ENCODE peak calls at places on chromosome 17, in ten cellular contexts. One of them, this sample, is unnamed.

GRCh38 chr17:80737106-80738019 is 192.7 kb downstream of the RPTOR start:
- DNase-seq in IMR-90: no peak
- DNase-seq in A549: no peak
- DNase-seq in adrenal gland: no peak
- DNase-seq in body of pancreas: no peak
- DNase-seq in transverse colon: peak; percentile 48
- DNase-seq in uterus: no peak
- DNase-seq in sigmoid colon: no peak
- DNase-seq in ovary: no peak
- DNase-seq in heart left ventricle: no peak
- DNase-seq in this sample: no peak

GRCh38 chr17:38871247-38871991 is 1.6 kb downstream of the LASP1 start:
- DNase-seq in IMR-90: peak; percentile 80
- DNase-seq in body of pancreas: peak; percentile 94
- DNase-seq in uterus: peak; percentile 79
- DNase-seq in A549: peak; percentile 92
- DNase-seq in adrenal gland: peak; percentile 86
- DNase-seq in ovary: peak; percentile 64
- DNase-seq in sigmoid colon: peak; percentile 82
- DNase-seq in transverse colon: peak; percentile 91
- DNase-seq in heart left ventricle: no peak
- DNase-seq in this sample: no peak

GRCh38 chr17:7019839-7020519 is 2.9 kb upstream of the BCL6B start:
- DNase-seq in sigmoid colon: peak; percentile 83
- DNase-seq in adrenal gland: peak; percentile 77
- DNase-seq in uterus: peak; percentile 76
- DNase-seq in IMR-90: peak; percentile 23
- DNase-seq in A549: peak; percentile 94
- DNase-seq in heart left ventricle: peak; percentile 66
- DNase-seq in transverse colon: peak; percentile 68
- DNase-seq in ovary: peak; percentile 81
- DNase-seq in body of pancreas: peak; percentile 74
- DNase-seq in this sample: peak; percentile 54

GRCh38 chr17:27733771-27734170 is 66.6 kb downstream of the NOS2 start:
- DNase-seq in IMR-90: peak; percentile 13
- DNase-seq in body of pancreas: no peak
- DNase-seq in sigmoid colon: no peak
- DNase-seq in ovary: no peak
- DNase-seq in transverse colon: no peak
- DNase-seq in heart left ventricle: no peak
- DNase-seq in A549: no peak
- DNase-seq in uterus: no peak
- DNase-seq in adrenal gland: no peak
- DNase-seq in this sample: no peak

GRCh38 chr17:44069974-44070454 is 521 bp upstream of the G6PC3 start:
- DNase-seq in body of pancreas: no peak
- DNase-seq in adrenal gland: no peak
- DNase-seq in sigmoid colon: no peak
- DNase-seq in A549: peak; percentile 66
- DNase-seq in IMR-90: no peak
- DNase-seq in uterus: no peak
- DNase-seq in heart left ventricle: no peak
- DNase-seq in transverse colon: no peak
- DNase-seq in ovary: no peak
- DNase-seq in this sample: no peak

GRCh38 chr17:81551458-81552243 is 502 bp downstream of the FAAP100 start:
- DNase-seq in transverse colon: peak; percentile 54
- DNase-seq in ovary: no peak
- DNase-seq in uterus: no peak
- DNase-seq in heart left ventricle: no peak
- DNase-seq in A549: no peak
- DNase-seq in body of pancreas: peak; percentile 51
- DNase-seq in sigmoid colon: no peak
- DNase-seq in IMR-90: peak; percentile 16
- DNase-seq in adrenal gland: no peak
- DNase-seq in this sample: no peak

GRCh38 chr17:6831662-6832263 is at the start of gene TEKT1:
- DNase-seq in uterus: peak; percentile 52
- DNase-seq in transverse colon: peak; percentile 65
- DNase-seq in IMR-90: peak; percentile 26
- DNase-seq in A549: peak; percentile 86
- DNase-seq in body of pancreas: peak; percentile 90
- DNase-seq in sigmoid colon: peak; percentile 73
- DNase-seq in ovary: peak; percentile 32
- DNase-seq in heart left ventricle: peak; percentile 69
- DNase-seq in adrenal gland: peak; percentile 81
- DNase-seq in this sample: no peak

GRCh38 chr17:34222732-34223486 is 32.2 kb upstream of the CCL2 start:
- DNase-seq in A549: no peak
- DNase-seq in body of pancreas: no peak
- DNase-seq in heart left ventricle: no peak
- DNase-seq in ovary: no peak
- DNase-seq in transverse colon: no peak
- DNase-seq in sigmoid colon: no peak
- DNase-seq in IMR-90: no peak
- DNase-seq in adrenal gland: no peak
- DNase-seq in uterus: no peak
- DNase-seq in this sample: no peak

GRCh38 chr17:82972836-82973372 is 106.5 kb upstream of the METRNL start:
- DNase-seq in IMR-90: no peak
- DNase-seq in body of pancreas: no peak
- DNase-seq in adrenal gland: no peak
- DNase-seq in uterus: no peak
- DNase-seq in A549: no peak
- DNase-seq in ovary: no peak
- DNase-seq in heart left ventricle: no peak
- DNase-seq in transverse colon: no peak
- DNase-seq in sigmoid colon: no peak
- DNase-seq in this sample: no peak

GRCh38 chr17:82974136-82974952 is 105.1 kb upstream of the METRNL start:
- DNase-seq in heart left ventricle: no peak
- DNase-seq in IMR-90: no peak
- DNase-seq in uterus: no peak
- DNase-seq in body of pancreas: peak; percentile 58
- DNase-seq in adrenal gland: no peak
- DNase-seq in transverse colon: no peak
- DNase-seq in sigmoid colon: no peak
- DNase-seq in A549: no peak
- DNase-seq in ovary: no peak
- DNase-seq in this sample: no peak

GRCh38 chr17:82973456-82974135 is 105.8 kb upstream of the METRNL start:
- DNase-seq in adrenal gland: no peak
- DNase-seq in body of pancreas: no peak
- DNase-seq in ovary: no peak
- DNase-seq in A549: no peak
- DNase-seq in sigmoid colon: no peak
- DNase-seq in IMR-90: no peak
- DNase-seq in transverse colon: no peak
- DNase-seq in uterus: no peak
- DNase-seq in heart left ventricle: no peak
- DNase-seq in this sample: no peak

GRCh38 chr17:82970067-82970466 is 109.3 kb upstream of the METRNL start:
- DNase-seq in transverse colon: no peak
- DNase-seq in uterus: no peak
- DNase-seq in body of pancreas: no peak
- DNase-seq in IMR-90: no peak
- DNase-seq in sigmoid colon: no peak
- DNase-seq in ovary: no peak
- DNase-seq in heart left ventricle: no peak
- DNase-seq in adrenal gland: no peak
- DNase-seq in A549: no peak
- DNase-seq in this sample: no peak

DNA sequence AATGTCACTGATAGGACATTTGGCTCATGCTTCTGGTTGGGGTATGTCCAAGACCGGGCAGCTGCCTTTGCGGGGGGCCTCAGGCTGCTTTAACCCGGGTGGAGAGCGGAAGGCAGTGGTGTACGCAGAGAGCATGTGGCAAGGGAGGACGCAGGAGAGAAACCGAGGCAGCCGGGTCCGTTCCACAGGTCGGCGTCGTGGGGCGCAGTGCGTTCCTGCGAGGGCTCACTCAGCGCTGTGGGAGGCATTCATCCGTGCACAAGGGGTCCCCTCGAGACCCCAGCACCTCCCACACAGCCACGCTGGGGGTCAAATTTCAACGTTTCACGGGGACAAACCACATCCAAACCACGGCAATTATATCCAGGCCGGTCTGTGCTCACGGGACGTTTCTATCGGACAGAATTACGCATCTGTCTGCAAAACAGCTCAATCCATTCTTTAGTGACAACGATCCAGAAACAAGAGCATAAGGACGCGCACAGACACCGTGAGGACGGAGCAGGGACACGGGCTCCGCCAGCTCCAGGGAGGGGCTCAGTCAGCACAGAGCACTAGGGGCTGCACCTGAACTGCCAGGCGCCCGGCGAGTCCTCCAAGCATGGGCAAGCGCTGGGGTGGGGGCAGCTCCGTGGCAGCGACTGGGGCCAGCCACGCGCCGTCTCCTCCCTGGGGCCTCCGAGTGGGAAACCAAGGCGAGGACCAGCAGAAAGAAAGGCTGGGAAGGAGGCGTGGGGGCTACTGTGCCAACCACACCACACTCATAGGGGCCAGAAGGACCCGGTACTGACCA is 108.4 kb upstream of the METRNL start:
- DNase-seq in ovary: no peak
- DNase-seq in heart left ventricle: no peak
- DNase-seq in IMR-90: no peak
- DNase-seq in transverse colon: no peak
- DNase-seq in adrenal gland: no peak
- DNase-seq in A549: no peak
- DNase-seq in body of pancreas: no peak
- DNase-seq in sigmoid colon: no peak
- DNase-seq in uterus: no peak
- DNase-seq in this sample: no peak
- TF ChIP-seq POLR2A in ovary: no peak
- TF ChIP-seq POLR2A in heart left ventricle: no peak
- TF ChIP-seq POLR2A in IMR-90: no peak
- TF ChIP-seq POLR2A in transverse colon: no peak
- TF ChIP-seq POLR2A in adrenal gland: no peak
- TF ChIP-seq POLR2A in A549: no peak
- TF ChIP-seq POLR2A in body of pancreas: no peak
- TF ChIP-seq POLR2A in sigmoid colon: no peak
- TF ChIP-seq POLR2A in uterus: no peak
- TF ChIP-seq POLR2A in this sample: no peak

DNA sequence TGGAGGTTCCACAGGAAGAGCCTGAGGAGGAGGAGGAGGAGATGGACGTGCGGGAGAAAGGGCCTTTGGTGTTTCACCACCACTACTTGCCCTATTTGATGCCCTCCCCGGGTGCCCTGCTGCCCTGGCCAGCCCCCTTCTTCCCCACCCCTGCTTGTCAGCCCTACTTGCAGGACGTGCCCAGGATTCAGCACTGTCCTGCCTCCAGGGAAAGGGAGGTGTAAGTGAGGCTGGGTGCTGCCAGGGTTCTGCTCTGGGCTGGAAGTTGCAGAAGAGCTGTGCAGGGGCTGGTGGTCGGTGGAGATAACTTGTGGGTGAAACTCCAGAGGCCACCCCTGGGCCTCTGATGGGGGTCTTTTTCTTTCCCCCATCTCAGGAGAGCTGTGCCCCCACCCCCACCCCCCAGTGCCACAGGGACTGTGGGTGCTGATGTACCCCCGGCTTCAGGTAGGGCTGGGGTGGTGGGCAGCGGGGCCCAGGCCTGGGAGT is 3.0 kb downstream of the PRR29 start:
- DNase-seq in IMR-90: no peak
- DNase-seq in body of pancreas: no peak
- DNase-seq in uterus: peak; percentile 12
- DNase-seq in heart left ventricle: no peak
- DNase-seq in sigmoid colon: peak; percentile 57
- DNase-seq in ovary: no peak
- DNase-seq in adrenal gland: no peak
- DNase-seq in transverse colon: no peak
- DNase-seq in A549: no peak
- DNase-seq in this sample: no peak
- TF ChIP-seq POLR2A in IMR-90: no peak
- TF ChIP-seq POLR2A in body of pancreas: no peak
- TF ChIP-seq POLR2A in uterus: no peak
- TF ChIP-seq POLR2A in heart left ventricle: no peak
- TF ChIP-seq POLR2A in sigmoid colon: no peak
- TF ChIP-seq POLR2A in ovary: no peak
- TF ChIP-seq POLR2A in adrenal gland: no peak
- TF ChIP-seq POLR2A in transverse colon: no peak
- TF ChIP-seq POLR2A in A549: no peak
- TF ChIP-seq POLR2A in this sample: no peak

GRCh38 chr17:28743243-28744103 is at the start of gene TRAF4:
- DNase-seq in body of pancreas: peak; percentile 79
- DNase-seq in A549: peak; percentile 96
- DNase-seq in uterus: peak; percentile 67
- DNase-seq in IMR-90: peak; percentile 84
- DNase-seq in ovary: peak; percentile 81
- DNase-seq in transverse colon: peak; percentile 89
- DNase-seq in heart left ventricle: peak; percentile 84
- DNase-seq in sigmoid colon: peak; percentile 86
- DNase-seq in adrenal gland: peak; percentile 76
- DNase-seq in this sample: peak; percentile 97
- TF ChIP-seq POLR2A in body of pancreas: peak; percentile 22
- TF ChIP-seq POLR2A in A549: peak; percentile 97
- TF ChIP-seq POLR2A in uterus: peak; percentile 98
- TF ChIP-seq POLR2A in IMR-90: peak; percentile 98
- TF ChIP-seq POLR2A in ovary: peak; percentile 96
- TF ChIP-seq POLR2A in transverse colon: peak; percentile 75
- TF ChIP-seq POLR2A in heart left ventricle: no peak
- TF ChIP-seq POLR2A in sigmoid colon: no peak
- TF ChIP-seq POLR2A in adrenal gland: peak; percentile 96
- TF ChIP-seq POLR2A in this sample: peak; percentile 100

DNA sequence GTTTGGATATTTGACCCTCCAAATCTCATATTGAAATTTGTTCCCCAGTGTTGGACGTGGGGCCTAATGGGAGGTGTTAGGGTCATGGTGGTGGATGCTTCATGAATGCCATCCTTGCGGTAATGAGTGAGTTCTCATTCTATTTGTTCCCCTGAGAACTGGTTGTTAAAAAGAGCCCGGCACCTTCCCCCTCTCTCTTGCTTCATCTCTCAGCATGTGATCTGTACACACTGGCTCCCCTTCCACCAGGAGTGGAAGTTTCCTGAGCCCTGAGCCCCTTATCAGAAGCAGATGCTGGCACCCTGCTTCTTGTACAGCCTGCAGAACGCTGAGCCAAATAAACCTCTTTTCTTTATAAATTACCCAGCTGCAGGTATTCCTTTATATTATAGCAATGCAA is 25.6 kb downstream of the PIK3R6 start:
- DNase-seq in body of pancreas: no peak
- DNase-seq in transverse colon: no peak
- DNase-seq in heart left ventricle: no peak
- DNase-seq in sigmoid colon: peak; percentile 4
- DNase-seq in adrenal gland: no peak
- DNase-seq in A549: no peak
- DNase-seq in uterus: no peak
- DNase-seq in ovary: no peak
- DNase-seq in IMR-90: no peak
- DNase-seq in this sample: no peak
- TF ChIP-seq POLR2A in body of pancreas: no peak
- TF ChIP-seq POLR2A in transverse colon: no peak
- TF ChIP-seq POLR2A in heart left ventricle: no peak
- TF ChIP-seq POLR2A in sigmoid colon: no peak
- TF ChIP-seq POLR2A in adrenal gland: no peak
- TF ChIP-seq POLR2A in A549: no peak
- TF ChIP-seq POLR2A in uterus: no peak
- TF ChIP-seq POLR2A in ovary: no peak
- TF ChIP-seq POLR2A in IMR-90: no peak
- TF ChIP-seq POLR2A in this sample: no peak